ENCODE peak calls at places on chromosomes 5 and 9, in seven cellular contexts. One of them, this sample, is unnamed.

GRCh38 chr5:143405063-143405746 is 1.7 kb upstream of the NR3C1 start:
- DNase-seq in nephron progenitor cell: peak; percentile 86
- DNase-seq in MCF 10A: peak; percentile 91
- DNase-seq in GM12864: peak; percentile 67
- DNase-seq in lower leg skin: peak; percentile 98
- DNase-seq in neural progenitor cell: peak; percentile 89
- DNase-seq in lung: peak; percentile 87
- DNase-seq in this sample: peak; percentile 89

GRCh38 chr9:117156150-117156688 is 258.6 kb downstream of the ASTN2 start:
- DNase-seq in nephron progenitor cell: no peak
- DNase-seq in MCF 10A: no peak
- DNase-seq in GM12864: no peak
- DNase-seq in lower leg skin: no peak
- DNase-seq in neural progenitor cell: no peak
- DNase-seq in lung: no peak
- DNase-seq in this sample: no peak

GRCh38 chr9:79809931-79810330 is 238.2 kb downstream of the TLE4 start:
- DNase-seq in nephron progenitor cell: no peak
- DNase-seq in MCF 10A: peak; percentile 40
- DNase-seq in GM12864: no peak
- DNase-seq in lower leg skin: no peak
- DNase-seq in neural progenitor cell: no peak
- DNase-seq in lung: no peak
- DNase-seq in this sample: no peak

GRCh38 chr9:113588242-113588810 is 124.8 kb downstream of the RGS3 start:
- DNase-seq in nephron progenitor cell: no peak
- DNase-seq in MCF 10A: no peak
- DNase-seq in GM12864: no peak
- DNase-seq in lower leg skin: no peak
- DNase-seq in neural progenitor cell: no peak
- DNase-seq in lung: no peak
- DNase-seq in this sample: no peak

GRCh38 chr5:172364773-172365172 is 81.2 kb upstream of the UBTD2 start:
- DNase-seq in nephron progenitor cell: no peak
- DNase-seq in MCF 10A: peak; percentile 40
- DNase-seq in GM12864: no peak
- DNase-seq in lower leg skin: no peak
- DNase-seq in neural progenitor cell: no peak
- DNase-seq in lung: no peak
- DNase-seq in this sample: no peak

GRCh38 chr9:5269249-5269715 is 35.2 kb downstream of the RLN2 start:
- DNase-seq in nephron progenitor cell: no peak
- DNase-seq in MCF 10A: peak; percentile 5
- DNase-seq in GM12864: no peak
- DNase-seq in lower leg skin: no peak
- DNase-seq in neural progenitor cell: peak; percentile 18
- DNase-seq in lung: no peak
- DNase-seq in this sample: no peak

GRCh38 chr9:136342191-136343120 is 15.1 kb downstream of the GPSM1 start:
- DNase-seq in nephron progenitor cell: peak; percentile 96
- DNase-seq in MCF 10A: peak; percentile 54
- DNase-seq in GM12864: no peak
- DNase-seq in lower leg skin: peak; percentile 95
- DNase-seq in neural progenitor cell: peak; percentile 95
- DNase-seq in lung: peak; percentile 86
- DNase-seq in this sample: peak; percentile 75

GRCh38 chr9:80501635-80502034 is 929.9 kb downstream of the TLE4 start:
- DNase-seq in nephron progenitor cell: no peak
- DNase-seq in MCF 10A: peak; percentile 74
- DNase-seq in GM12864: no peak
- DNase-seq in lower leg skin: no peak
- DNase-seq in neural progenitor cell: no peak
- DNase-seq in lung: no peak
- DNase-seq in this sample: no peak

GRCh38 chr5:106875591-106876297 is 795.0 kb downstream of the EFNA5 start:
- DNase-seq in nephron progenitor cell: peak; percentile 8
- DNase-seq in MCF 10A: peak; percentile 81
- DNase-seq in GM12864: peak; percentile 26
- DNase-seq in lower leg skin: no peak
- DNase-seq in neural progenitor cell: peak; percentile 11
- DNase-seq in lung: peak; percentile 32
- DNase-seq in this sample: no peak

GRCh38 chr9:98860871-98861293 is 53.4 kb downstream of the GALNT12 start:
- DNase-seq in nephron progenitor cell: no peak
- DNase-seq in MCF 10A: peak; percentile 86
- DNase-seq in GM12864: no peak
- DNase-seq in lower leg skin: peak; percentile 91
- DNase-seq in neural progenitor cell: peak; percentile 54
- DNase-seq in lung: peak; percentile 57
- DNase-seq in this sample: no peak

GRCh38 chr9:123375725-123376132 is 19.7 kb downstream of the CRB2 start:
- DNase-seq in nephron progenitor cell: peak; percentile 77
- DNase-seq in MCF 10A: no peak
- DNase-seq in GM12864: no peak
- DNase-seq in lower leg skin: no peak
- DNase-seq in neural progenitor cell: no peak
- DNase-seq in lung: no peak
- DNase-seq in this sample: no peak

GRCh38 chr5:54215233-54215736 is 95.1 kb downstream of the ARL15 start:
- DNase-seq in nephron progenitor cell: peak; percentile 32
- DNase-seq in MCF 10A: no peak
- DNase-seq in GM12864: no peak
- DNase-seq in lower leg skin: no peak
- DNase-seq in neural progenitor cell: peak; percentile 86
- DNase-seq in lung: no peak
- DNase-seq in this sample: no peak

GRCh38 chr5:120479066-120479465 is 15.0 kb downstream of the PRR16 start:
- DNase-seq in nephron progenitor cell: no peak
- DNase-seq in MCF 10A: peak; percentile 35
- DNase-seq in GM12864: no peak
- DNase-seq in lower leg skin: no peak
- DNase-seq in neural progenitor cell: no peak
- DNase-seq in lung: no peak
- DNase-seq in this sample: no peak

GRCh38 chr5:38948501-38948900 is 102.7 kb downstream of the OSMR start:
- DNase-seq in nephron progenitor cell: no peak
- DNase-seq in MCF 10A: no peak
- DNase-seq in GM12864: no peak
- DNase-seq in lower leg skin: no peak
- DNase-seq in neural progenitor cell: no peak
- DNase-seq in lung: no peak
- DNase-seq in this sample: no peak

GRCh38 chr5:62259699-62260220 is 46.2 kb upstream of the KIF2A start:
- DNase-seq in nephron progenitor cell: no peak
- DNase-seq in MCF 10A: no peak
- DNase-seq in GM12864: no peak
- DNase-seq in lower leg skin: no peak
- DNase-seq in neural progenitor cell: no peak
- DNase-seq in lung: no peak
- DNase-seq in this sample: no peak

GRCh38 chr9:92507005-92507404 is 24.7 kb upstream of the ASPN start:
- DNase-seq in nephron progenitor cell: no peak
- DNase-seq in MCF 10A: no peak
- DNase-seq in GM12864: no peak
- DNase-seq in lower leg skin: no peak
- DNase-seq in neural progenitor cell: no peak
- DNase-seq in lung: no peak
- DNase-seq in this sample: no peak

GRCh38 chr9:81499021-81499454 is 190.3 kb downstream of the TLE1 start:
- DNase-seq in nephron progenitor cell: no peak
- DNase-seq in MCF 10A: peak; percentile 77
- DNase-seq in GM12864: no peak
- DNase-seq in lower leg skin: no peak
- DNase-seq in neural progenitor cell: no peak
- DNase-seq in lung: no peak
- DNase-seq in this sample: no peak

GRCh38 chr5:180541710-180542109 is 47.5 kb downstream of the CNOT6 start:
- DNase-seq in nephron progenitor cell: no peak
- DNase-seq in MCF 10A: no peak
- DNase-seq in GM12864: no peak
- DNase-seq in lower leg skin: no peak
- DNase-seq in neural progenitor cell: no peak
- DNase-seq in lung: no peak
- DNase-seq in this sample: no peak

GRCh38 chr9:86282077-86282978 is at the start of gene ISCA1:
- DNase-seq in nephron progenitor cell: peak; percentile 100
- DNase-seq in MCF 10A: peak; percentile 95
- DNase-seq in GM12864: peak; percentile 58
- DNase-seq in lower leg skin: peak; percentile 99
- DNase-seq in neural progenitor cell: peak; percentile 99
- DNase-seq in lung: peak; percentile 97
- DNase-seq in this sample: peak; percentile 94

GRCh38 chr5:6831678-6832077 is 118.4 kb downstream of the TENT4A start:
- DNase-seq in nephron progenitor cell: no peak
- DNase-seq in MCF 10A: no peak
- DNase-seq in GM12864: no peak
- DNase-seq in lower leg skin: no peak
- DNase-seq in neural progenitor cell: no peak
- DNase-seq in lung: no peak
- DNase-seq in this sample: no peak
- TF ChIP-seq CTCF in nephron progenitor cell: no peak
- TF ChIP-seq CTCF in MCF 10A: no peak
- TF ChIP-seq CTCF in GM12864: no peak
- TF ChIP-seq CTCF in lower leg skin: no peak
- TF ChIP-seq CTCF in neural progenitor cell: no peak
- TF ChIP-seq CTCF in lung: no peak
- TF ChIP-seq CTCF in this sample: no peak

GRCh38 chr9:131198316-131198715 is 72.9 kb downstream of the NUP214 start:
- DNase-seq in nephron progenitor cell: no peak
- DNase-seq in MCF 10A: no peak
- DNase-seq in GM12864: no peak
- DNase-seq in lower leg skin: no peak
- DNase-seq in neural progenitor cell: no peak
- DNase-seq in lung: no peak
- DNase-seq in this sample: no peak

GRCh38 chr9:131201856-131202255 is 74.5 kb downstream of the FAM78A start:
- DNase-seq in nephron progenitor cell: no peak
- DNase-seq in MCF 10A: no peak
- DNase-seq in GM12864: no peak
- DNase-seq in lower leg skin: no peak
- DNase-seq in neural progenitor cell: no peak
- DNase-seq in lung: no peak
- DNase-seq in this sample: no peak

GRCh38 chr9:131206495-131206894 is 69.8 kb downstream of the FAM78A start:
- DNase-seq in nephron progenitor cell: no peak
- DNase-seq in MCF 10A: no peak
- DNase-seq in GM12864: no peak
- DNase-seq in lower leg skin: no peak
- DNase-seq in neural progenitor cell: no peak
- DNase-seq in lung: no peak
- DNase-seq in this sample: no peak

GRCh38 chr9:131204285-131204684 is 72.0 kb downstream of the FAM78A start:
- DNase-seq in nephron progenitor cell: no peak
- DNase-seq in MCF 10A: no peak
- DNase-seq in GM12864: no peak
- DNase-seq in lower leg skin: no peak
- DNase-seq in neural progenitor cell: no peak
- DNase-seq in lung: no peak
- DNase-seq in this sample: no peak

DNA sequence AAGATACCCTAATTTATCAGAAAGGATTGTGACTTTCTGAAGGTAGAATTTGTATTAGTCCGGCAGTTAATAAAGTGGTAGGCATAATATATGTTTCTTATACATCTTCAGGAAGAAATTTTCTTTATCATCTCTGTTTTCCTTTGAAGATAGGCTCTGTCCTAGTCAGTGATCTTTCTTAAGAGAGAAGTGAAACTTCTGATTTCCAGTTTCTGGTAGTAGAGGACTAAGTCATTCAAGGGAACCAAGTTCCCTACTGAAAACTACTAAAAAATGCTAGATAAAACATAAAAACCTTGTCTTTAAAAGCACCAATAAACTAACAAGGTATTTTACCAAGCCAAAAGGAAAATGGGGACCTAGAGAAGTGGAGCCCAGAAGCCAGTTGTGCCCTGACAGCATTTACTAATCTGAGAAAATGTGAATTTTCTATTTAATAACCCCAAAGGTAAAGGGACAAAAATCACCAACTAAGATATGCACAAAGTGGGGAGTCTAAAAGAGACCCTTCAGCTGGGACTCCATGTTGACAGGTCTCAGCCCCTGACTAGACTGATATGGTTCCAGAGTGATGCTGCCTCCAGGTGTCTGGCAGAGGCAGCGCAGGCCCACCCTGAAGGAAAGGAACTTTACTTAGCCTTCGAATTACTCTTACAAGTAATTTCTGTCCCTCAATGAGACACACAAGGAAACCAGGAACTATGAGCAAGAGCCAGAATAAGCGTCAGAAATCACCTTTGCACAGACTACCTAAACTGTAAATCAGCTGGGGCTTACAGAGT is 72.7 kb downstream of the FAM78A start:
- DNase-seq in nephron progenitor cell: no peak
- DNase-seq in MCF 10A: no peak
- DNase-seq in GM12864: no peak
- DNase-seq in lower leg skin: no peak
- DNase-seq in neural progenitor cell: peak; percentile 45
- DNase-seq in lung: no peak
- DNase-seq in this sample: no peak
- TF ChIP-seq CTCF in nephron progenitor cell: no peak
- TF ChIP-seq CTCF in MCF 10A: no peak
- TF ChIP-seq CTCF in GM12864: peak; percentile 49
- TF ChIP-seq CTCF in lower leg skin: no peak
- TF ChIP-seq CTCF in neural progenitor cell: peak; percentile 47
- TF ChIP-seq CTCF in lung: no peak
- TF ChIP-seq CTCF in this sample: no peak

DNA sequence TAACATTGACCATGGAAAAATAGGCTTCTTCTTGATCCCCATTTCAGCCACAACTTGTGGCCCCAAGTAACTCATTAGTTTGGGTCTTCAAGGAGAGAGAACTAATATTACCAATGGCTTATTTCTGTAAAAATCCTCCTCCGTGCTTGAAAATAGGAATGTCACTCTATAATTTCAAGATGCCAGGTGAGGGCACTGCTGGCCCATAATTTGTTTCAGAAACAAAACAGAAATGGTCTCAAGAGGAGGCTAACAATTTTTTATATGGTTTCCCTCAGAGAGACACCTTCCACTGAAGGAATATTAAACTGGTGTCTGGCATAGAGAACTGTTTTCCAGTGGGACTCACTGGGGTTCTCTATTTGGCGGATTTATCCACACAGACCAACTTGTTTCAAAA is 437.0 kb upstream of the TRPC7 start:
- DNase-seq in nephron progenitor cell: no peak
- DNase-seq in MCF 10A: peak; percentile 34
- DNase-seq in GM12864: no peak
- DNase-seq in lower leg skin: no peak
- DNase-seq in neural progenitor cell: peak; percentile 20
- DNase-seq in lung: no peak
- DNase-seq in this sample: no peak
- TF ChIP-seq CTCF in nephron progenitor cell: peak; percentile 17
- TF ChIP-seq CTCF in MCF 10A: peak; percentile 49
- TF ChIP-seq CTCF in GM12864: no peak
- TF ChIP-seq CTCF in lower leg skin: no peak
- TF ChIP-seq CTCF in neural progenitor cell: peak; percentile 57
- TF ChIP-seq CTCF in lung: no peak
- TF ChIP-seq CTCF in this sample: no peak

GRCh38 chr9:10366171-10366779 is 246.5 kb downstream of the PTPRD start:
- DNase-seq in nephron progenitor cell: peak; percentile 8
- DNase-seq in MCF 10A: peak; percentile 59
- DNase-seq in GM12864: no peak
- DNase-seq in lower leg skin: no peak
- DNase-seq in neural progenitor cell: peak; percentile 48
- DNase-seq in lung: no peak
- DNase-seq in this sample: no peak
- TF ChIP-seq CTCF in nephron progenitor cell: peak; percentile 73
- TF ChIP-seq CTCF in MCF 10A: peak; percentile 70
- TF ChIP-seq CTCF in GM12864: peak; percentile 71
- TF ChIP-seq CTCF in lower leg skin: no peak
- TF ChIP-seq CTCF in neural progenitor cell: peak; percentile 85
- TF ChIP-seq CTCF in lung: no peak
- TF ChIP-seq CTCF in this sample: peak; percentile 28

GRCh38 chr5:168311061-168311566 is 19.7 kb downstream of the WWC1 start:
- DNase-seq in nephron progenitor cell: no peak
- DNase-seq in MCF 10A: peak; percentile 34
- DNase-seq in GM12864: no peak
- DNase-seq in lower leg skin: no peak
- DNase-seq in neural progenitor cell: peak; percentile 39
- DNase-seq in lung: no peak
- DNase-seq in this sample: no peak
- TF ChIP-seq CTCF in nephron progenitor cell: no peak
- TF ChIP-seq CTCF in MCF 10A: no peak
- TF ChIP-seq CTCF in GM12864: peak; percentile 5
- TF ChIP-seq CTCF in lower leg skin: no peak
- TF ChIP-seq CTCF in neural progenitor cell: peak; percentile 42
- TF ChIP-seq CTCF in lung: no peak
- TF ChIP-seq CTCF in this sample: no peak